ENCODE peak calls at places on chromosomes 4 and X, in six cellular contexts. B is NCI-H82; C is activated T-cell treated with anti-CD3 and anti-CD28 coated beads, Interleukin-2, amount 50 U/mL, for 72 hours; V is stimulated activated CD4-positive, alpha-beta T cell treated with anti-CD3 and anti-CD28 coated beads, Interleukin-15, amount 100 ng/mL, for 24 hours; K is AG04449; F is WERI-Rb-1. H is an unnamed sample.

GRCh38 chr4:7979652-7979968 is 39.9 kb upstream of the AFAP1 start:
- DNase-seq in B (no peak), C (no peak), V (no peak), K (no peak), F (no peak), H (no peak)

GRCh38 chrX:27445438-27445837 is 17.7 kb downstream of the PPP4R3C start:
- DNase-seq in B (no peak), C (no peak), V (no peak), K (no peak), F (no peak), H (no peak)

GRCh38 chr4:26751004-26751403 is 109.6 kb upstream of the STIM2 start:
- DNase-seq in B (no peak), C (no peak), V (no peak), K (no peak), F (no peak), H (no peak)

GRCh38 chr4:152421576-152421975 is 114.3 kb downstream of the FBXW7 start:
- DNase-seq in B (no peak), C (no peak), V (no peak), K (no peak), F (no peak), H (no peak)

GRCh38 chr4:101670370-101670769 is 120.2 kb upstream of the BANK1 start:
- DNase-seq in B (no peak), C (no peak), V (no peak), K (no peak), F (no peak), H (no peak)

GRCh38 chr4:68466751-68467150 is 19.5 kb downstream of the TMPRSS11E start:
- DNase-seq in B (no peak), C (no peak), V (no peak), K (no peak), F (no peak), H (no peak)

GRCh38 chrX:130393451-130394074 is 8.1 kb upstream of the GPR119 start:
- DNase-seq in B (peak), C (no peak), V (no peak), K (no peak), F (peak), H (peak)

GRCh38 chr4:110625593-110626292 is 2.9 kb upstream of the PITX2 start:
- DNase-seq in B (peak), C (no peak), V (no peak), K (no peak), F (no peak), H (no peak)

GRCh38 chr4:165378763-165379631 is at the start of gene CPE:
- DNase-seq in B (peak), C (peak), V (peak), K (no peak), F (peak), H (peak)

GRCh38 chr4:145527773-145528172 is 46.1 kb downstream of the SMAD1 start:
- DNase-seq in B (no peak), C (no peak), V (no peak), K (no peak), F (no peak), H (no peak)

GRCh38 chr4:129378346-129378745 is 282.4 kb downstream of the C4orf33 start:
- DNase-seq in B (peak), C (no peak), V (no peak), K (no peak), F (no peak), H (no peak)

GRCh38 chr4:7779194-7779768 is 160.4 kb downstream of the AFAP1 start:
- DNase-seq in B (no peak), C (no peak), V (no peak), K (no peak), F (no peak), H (no peak)

GRCh38 chr4:37244583-37245390 is at the start of gene NWD2:
- DNase-seq in B (peak), C (no peak), V (peak), K (no peak), F (no peak), H (no peak)

GRCh38 chr4:54908744-54909143 is 216.7 kb downstream of the KDR start:
- DNase-seq in B (no peak), C (no peak), V (no peak), K (no peak), F (no peak), H (peak)

GRCh38 chrX:154735695-154736393 is 15.0 kb downstream of the GAB3 start:
- DNase-seq in B (no peak), C (no peak), V (no peak), K (no peak), F (no peak), H (peak)

GRCh38 chrX:1205681-1206611 is 6.5 kb downstream of the CRLF2 start:
- DNase-seq in B (no peak), C (peak), V (peak), K (no peak), F (no peak), H (peak)

GRCh38 chrX:40952855-40953254 is 132.4 kb upstream of the USP9X start:
- DNase-seq in B (no peak), C (no peak), V (peak), K (no peak), F (no peak), H (peak)